ENCODE peak calls at places on chromosomes 13 and 19, in four cellular contexts. M is psoas muscle, A is GM23248, V is lung. Z is an unnamed sample.
A peak's percentile ranks its signal among the peaks of the same experiment; 100 is the strongest.

GRCh38 chr19:1262687-1263123 is 6.4 kb upstream of the CIRBP start:
- DNase-seq in M (no peak), A (no peak), V (no peak), Z (no peak)

GRCh38 chr13:76043882-76044281 is 407.8 kb downstream of the LMO7 start:
- DNase-seq in M (no peak), A (no peak), V (no peak), Z (no peak)

GRCh38 chr13:48891586-48891985 is 84.1 kb upstream of the FNDC3A start:
- DNase-seq in M (no peak), A (peak; percentile 68), V (no peak), Z (no peak)

GRCh38 chr13:70339738-70340137 is 231.5 kb upstream of the KLHL1 start:
- DNase-seq in M (no peak), A (peak; percentile 1), V (no peak), Z (peak; percentile 20)

GRCh38 chr19:55632463-55632834 is 8.1 kb upstream of the ZNF784 start:
- DNase-seq in M (peak; percentile 63), A (peak; percentile 86), V (peak; percentile 94), Z (peak; percentile 97)

GRCh38 chr13:76973920-76974617 is 17.8 kb upstream of the CLN5 start:
- DNase-seq in M (no peak), A (no peak), V (no peak), Z (no peak)

GRCh38 chr19:8681345-8682021 is 17.1 kb downstream of the ACTL9 start:
- DNase-seq in M (no peak), A (peak; percentile 21), V (no peak), Z (no peak)

GRCh38 chr13:51841732-51842131 is 3.2 kb downstream of the TMEM272 start:
- DNase-seq in M (no peak), A (no peak), V (no peak), Z (no peak)

GRCh38 chr13:109369357-109370052 is 416.9 kb downstream of the IRS2 start:
- DNase-seq in M (no peak), A (no peak), V (no peak), Z (no peak)

GRCh38 chr13:42970824-42971669 is 21.0 kb downstream of the EPSTI1 start:
- DNase-seq in M (no peak), A (peak; percentile 66), V (no peak), Z (peak; percentile 70)

GRCh38 chr19:39832341-39833083 is 1.4 kb downstream of the DYRK1B start:
- DNase-seq in M (no peak), A (peak; percentile 33), V (no peak), Z (no peak)

GRCh38 chr19:28128341-28128740 is 1084.6 kb downstream of the UQCRFS1 start:
- DNase-seq in M (no peak), A (no peak), V (no peak), Z (no peak)

GRCh38 chr19:2542341-2543069 is 66.6 kb downstream of the GADD45B start:
- DNase-seq in M (no peak), A (no peak), V (no peak), Z (no peak)

GRCh38 chr13:95641961-95642621 is 2.4 kb downstream of the DZIP1 start:
- DNase-seq in M (peak; percentile 43), A (peak; percentile 77), V (peak; percentile 33), Z (peak; percentile 38)

GRCh38 chr13:95128045-95128643 is 173.1 kb downstream of the ABCC4 start:
- DNase-seq in M (no peak), A (no peak), V (no peak), Z (no peak)

GRCh38 chr13:72645521-72645920 is 81.9 kb downstream of the MZT1 start:
- DNase-seq in M (no peak), A (no peak), V (no peak), Z (no peak)

GRCh38 chr13:36907801-36908200 is 12.2 kb downstream of the SMAD9 start:
- DNase-seq in M (no peak), A (no peak), V (no peak), Z (no peak)

GRCh38 chr19:11096210-11096841 is 7.1 kb downstream of the LDLR start:
- DNase-seq in M (peak; percentile 48), A (peak; percentile 75), V (no peak), Z (no peak)

GRCh38 chr13:73336789-73337188 is 278.0 kb downstream of the KLF5 start:
- DNase-seq in M (no peak), A (no peak), V (no peak), Z (no peak)

GRCh38 chr19:50478901-50479715 is 2.5 kb upstream of the GARIN5A start:
- DNase-seq in M (no peak), A (peak; percentile 57), V (no peak), Z (no peak)

GRCh38 chr13:49935171-49936084 is 712 bp downstream of the SPRYD7 start:
- DNase-seq in M (peak; percentile 57), A (peak; percentile 84), V (peak; percentile 62), Z (peak; percentile 67)

GRCh38 chr19:31676271-31677004 is 327.2 kb upstream of the TSHZ3 start:
- DNase-seq in M (no peak), A (peak; percentile 5), V (no peak), Z (no peak)

GRCh38 chr19:5466814-5467291 is 11.6 kb downstream of the ZNRF4 start:
- DNase-seq in M (no peak), A (no peak), V (no peak), Z (no peak)

GRCh38 chr19:32063601-32064000 is 281.8 kb upstream of the ZNF507 start:
- DNase-seq in M (no peak), A (no peak), V (no peak), Z (no peak)

GRCh38 chr13:110885966-110886365 is 28.9 kb downstream of the ANKRD10 start:
- DNase-seq in M (no peak), A (no peak), V (no peak), Z (no peak)

GRCh38 chr19:7395793-7396192 is 47.1 kb downstream of the ARHGEF18 start:
- DNase-seq in M (no peak), A (no peak), V (no peak), Z (peak; percentile 29)

GRCh38 chr19:51751655-51752054 is at the start of gene FPR1:
- DNase-seq in M (no peak), A (no peak), V (no peak), Z (no peak)

GRCh38 chr19:45448887-45449299 is 18.9 kb upstream of the FOSB start:
- DNase-seq in M (no peak), A (peak; percentile 27), V (no peak), Z (no peak)

GRCh38 chr13:97339019-97339988 is 94.7 kb upstream of the RAP2A start:
- DNase-seq in M (peak; percentile 44), A (peak; percentile 98), V (peak; percentile 47), Z (peak; percentile 38)

GRCh38 chr19:35462476-35462953 is 14.5 kb downstream of the FFAR2 start:
- DNase-seq in M (no peak), A (no peak), V (no peak), Z (peak; percentile 27)

GRCh38 chr13:99153219-99153618 is 47.4 kb upstream of the UBAC2 start:
- DNase-seq in M (no peak), A (peak; percentile 38), V (no peak), Z (no peak)

GRCh38 chr13:112938680-112939079 is 30.3 kb upstream of the MCF2L start:
- DNase-seq in M (no peak), A (no peak), V (no peak), Z (no peak)

GRCh38 chr19:48283908-48284307 is 14.0 kb downstream of the ZNF114 start:
- DNase-seq in M (no peak), A (peak; percentile 44), V (no peak), Z (no peak)

GRCh38 chr19:6372594-6373095 is at the start of gene ALKBH7:
- DNase-seq in M (peak; percentile 96), A (peak; percentile 100), V (peak; percentile 99), Z (peak; percentile 99)

GRCh38 chr13:42762917-42763316 is 18.5 kb upstream of the FAM216B start:
- DNase-seq in M (no peak), A (peak; percentile 87), V (no peak), Z (no peak)

GRCh38 chr13:67549331-67549730 is 319.2 kb upstream of the PCDH9 start:
- DNase-seq in M (no peak), A (no peak), V (no peak), Z (no peak)

GRCh38 chr13:26508885-26509284 is 48.6 kb upstream of the WASF3 start:
- DNase-seq in M (peak; percentile 90), A (peak; percentile 92), V (peak; percentile 65), Z (peak; percentile 41)

GRCh38 chr19:16381756-16382401 is 57.3 kb downstream of the KLF2 start:
- DNase-seq in M (peak; percentile 94), A (peak; percentile 97), V (no peak), Z (no peak)
- H3K4me1 ChIP-seq in M (peaks cover 42% of the 10 kb centered on the region), A (peaks cover 16% of the 10 kb centered on the region), V (peaks cover 7% of the 10 kb centered on the region), Z (no peaks in the 10 kb centered on the region)

GRCh38 chr13:40595693-40596092 is 70.7 kb downstream of the FOXO1 start:
- DNase-seq in M (no peak), A (peak; percentile 40), V (no peak), Z (no peak)
- H3K4me1 ChIP-seq in M (peaks cover 94% of the 10 kb centered on the region), A (no peaks in the 10 kb centered on the region), V (peaks cover 37% of the 10 kb centered on the region), Z (no peaks in the 10 kb centered on the region)

GRCh38 chr13:33544308-33544707 is 258.8 kb upstream of the STARD13 start:
- DNase-seq in M (no peak), A (no peak), V (no peak), Z (no peak)

GRCh38 chr13:33550885-33551284 is 265.3 kb upstream of the STARD13 start:
- DNase-seq in M (no peak), A (no peak), V (no peak), Z (no peak)

GRCh38 chr13:33545492-33545891 is 259.9 kb upstream of the STARD13 start:
- DNase-seq in M (no peak), A (no peak), V (no peak), Z (no peak)

GRCh38 chr13:33547035-33547434 is 261.5 kb upstream of the STARD13 start:
- DNase-seq in M (no peak), A (no peak), V (no peak), Z (no peak)

GRCh38 chr13:33548065-33548464 is 262.5 kb upstream of the STARD13 start:
- DNase-seq in M (no peak), A (no peak), V (no peak), Z (no peak)
- H3K4me1 ChIP-seq in M (peaks cover 16% of the 10 kb centered on the region), A (peaks cover 14% of the 10 kb centered on the region), V (peaks cover 6% of the 10 kb centered on the region), Z (peaks cover 9% of the 10 kb centered on the region)

GRCh38 chr19:41225238-41226052 is 6.4 kb downstream of the AXL start:
- DNase-seq in M (peak; percentile 79), A (peak; percentile 99), V (peak; percentile 50), Z (peak; percentile 47)

GRCh38 chr19:41224632-41225031 is 5.6 kb downstream of the AXL start:
- DNase-seq in M (no peak), A (no peak), V (no peak), Z (no peak)

GRCh38 chr19:41222240-41222639 is 3.2 kb downstream of the AXL start:
- DNase-seq in M (no peak), A (no peak), V (no peak), Z (no peak)

GRCh38 chr19:41221514-41222205 is 2.6 kb downstream of the AXL start:
- DNase-seq in M (no peak), A (no peak), V (no peak), Z (no peak)

GRCh38 chr19:41223431-41224234 is 4.6 kb downstream of the AXL start:
- DNase-seq in M (peak; percentile 57), A (peak; percentile 91), V (no peak), Z (no peak)
- H3K4me1 ChIP-seq in M (no peaks in the 10 kb centered on the region), A (peaks cover 55% of the 10 kb centered on the region), V (no peaks in the 10 kb centered on the region), Z (peaks cover 5% of the 10 kb centered on the region)

Z was measured in colonic mucosa.